ENCODE peak calls at places on chromosomes 6 and 20, in seven cellular contexts. V is activated effector memory CD4-positive, alpha-beta T cell treated with anti-CD3 and anti-CD28 coated beads, Interleukin-2, amount 50 U/mL, for 16 hours; F is T-helper 1 cell; G is epithelial cell of proximal tubule; X is iris pigment epithelial cell; M is AG09309; S is HAP-1. L is an unnamed sample.

GRCh38 chr6:8065519-8065911 is 1.3 kb upstream of the BLOC1S5 start:
- DNase-seq in V (peak; percentile 67), F (no peak), G (no peak), X (no peak), M (no peak), S (no peak), L (no peak)

GRCh38 chr6:16849280-16850210 is 88.3 kb upstream of the ATXN1 start:
- DNase-seq in V (no peak), F (peak; percentile 1), G (no peak), X (peak; percentile 65), M (peak; percentile 66), S (no peak), L (no peak)

GRCh38 chr6:137390264-137390787 is 103.9 kb downstream of the OLIG3 start:
- DNase-seq in V (no peak), F (no peak), G (peak; percentile 43), X (no peak), M (no peak), S (no peak), L (no peak)

GRCh38 chr20:34516874-34517542 is 786 bp downstream of the DYNLRB1 start:
- DNase-seq in V (peak; percentile 78), F (peak; percentile 21), G (no peak), X (peak; percentile 15), M (no peak), S (peak; percentile 53), L (no peak)

GRCh38 chr6:168542301-168542700 is 101.3 kb downstream of the SMOC2 start:
- DNase-seq in V (no peak), F (no peak), G (no peak), X (no peak), M (no peak), S (no peak), L (no peak)

GRCh38 chr6:5634525-5634924 is 372.2 kb downstream of the NRN1 start:
- DNase-seq in V (no peak), F (no peak), G (no peak), X (peak; percentile 33), M (no peak), S (no peak), L (no peak)

GRCh38 chr20:57773059-57773815 is 63.4 kb upstream of the PMEPA1 start:
- DNase-seq in V (peak; percentile 12), F (no peak), G (no peak), X (no peak), M (no peak), S (no peak), L (no peak)

GRCh38 chr6:131950767-131951575 is at the start of gene CCN2:
- DNase-seq in V (no peak), F (no peak), G (peak; percentile 92), X (peak; percentile 100), M (peak; percentile 100), S (peak; percentile 90), L (peak; percentile 77)

GRCh38 chr6:32852018-32852843 is 1.3 kb downstream of the TAP1 start:
- DNase-seq in V (peak; percentile 82), F (no peak), G (no peak), X (peak; percentile 7), M (no peak), S (peak; percentile 35), L (peak; percentile 42)

GRCh38 chr6:90284745-90285481 is 11.7 kb downstream of the BACH2 start:
- DNase-seq in V (no peak), F (no peak), G (no peak), X (peak; percentile 73), M (no peak), S (no peak), L (no peak)

GRCh38 chr6:80605165-80605989 is 498.9 kb downstream of the BCKDHB start:
- DNase-seq in V (no peak), F (no peak), G (no peak), X (peak; percentile 69), M (no peak), S (no peak), L (no peak)

GRCh38 chr6:8743146-8743745 is 307.9 kb upstream of the SLC35B3 start:
- DNase-seq in V (no peak), F (no peak), G (no peak), X (no peak), M (no peak), S (no peak), L (no peak)

GRCh38 chr20:61953789-61954125 is 111.9 kb downstream of the TAF4 start:
- DNase-seq in V (peak; percentile 34), F (no peak), G (no peak), X (no peak), M (no peak), S (peak; percentile 3), L (no peak)

GRCh38 chr6:166629628-166630027 is 2.6 kb upstream of the RPS6KA2 start:
- DNase-seq in V (no peak), F (no peak), G (no peak), X (peak; percentile 55), M (peak; percentile 78), S (no peak), L (no peak)

GRCh38 chr6:90294614-90294988 is 2.0 kb downstream of the BACH2 start:
- DNase-seq in V (peak; percentile 75), F (peak; percentile 43), G (no peak), X (peak; percentile 12), M (no peak), S (no peak), L (no peak)

GRCh38 chr20:57327820-57328219 is 1.8 kb upstream of the SPO11 start:
- DNase-seq in V (no peak), F (no peak), G (no peak), X (no peak), M (no peak), S (no peak), L (no peak)

GRCh38 chr6:1312444-1313363 is 806 bp downstream of the FOXQ1 start:
- DNase-seq in V (no peak), F (no peak), G (no peak), X (peak; percentile 37), M (no peak), S (peak; percentile 15), L (no peak)

GRCh38 chr6:2579241-2579761 is 171.4 kb downstream of the MYLK4 start:
- DNase-seq in V (no peak), F (no peak), G (no peak), X (peak; percentile 57), M (no peak), S (no peak), L (peak; percentile 21)

GRCh38 chr6:32844839-32845372 is 1.1 kb upstream of the PSMB8 start:
- DNase-seq in V (no peak), F (no peak), G (no peak), X (no peak), M (no peak), S (no peak), L (no peak)

GRCh38 chr6:73739097-73739496 is 43.1 kb downstream of the CD109 start:
- DNase-seq in V (no peak), F (no peak), G (peak; percentile 37), X (peak; percentile 71), M (peak; percentile 35), S (peak; percentile 11), L (no peak)

GRCh38 chr6:73969982-73970960 is 274.3 kb downstream of the CD109 start:
- DNase-seq in V (no peak), F (no peak), G (no peak), X (peak; percentile 55), M (peak; percentile 46), S (peak; percentile 25), L (no peak)

GRCh38 chr6:55659304-55659703 is 80.3 kb upstream of the HMGCLL1 start:
- DNase-seq in V (no peak), F (no peak), G (no peak), X (no peak), M (no peak), S (no peak), L (no peak)

GRCh38 chr20:62980970-62981369 is 25.8 kb downstream of the BHLHE23 start:
- DNase-seq in V (peak; percentile 76), F (peak; percentile 51), G (no peak), X (peak; percentile 31), M (no peak), S (peak; percentile 59), L (no peak)

GRCh38 chr20:51636123-51636522 is 93.6 kb upstream of the NFATC2 start:
- DNase-seq in V (peak; percentile 80), F (no peak), G (no peak), X (no peak), M (no peak), S (no peak), L (no peak)

GRCh38 chr6:112037783-112038216 is 16.1 kb upstream of the CCN6 start:
- DNase-seq in V (no peak), F (no peak), G (peak; percentile 83), X (peak; percentile 93), M (peak; percentile 92), S (no peak), L (peak; percentile 54)

GRCh38 chr6:5730586-5731263 is 276.0 kb downstream of the NRN1 start:
- DNase-seq in V (no peak), F (no peak), G (no peak), X (peak; percentile 34), M (peak; percentile 56), S (no peak), L (no peak)

GRCh38 chr6:141041596-141042087 is 1091.1 kb upstream of the GJE1 start:
- DNase-seq in V (peak; percentile 51), F (no peak), G (no peak), X (no peak), M (no peak), S (no peak), L (no peak)

GRCh38 chr6:10355115-10355702 is 59.7 kb downstream of the TFAP2A start:
- DNase-seq in V (no peak), F (no peak), G (peak; percentile 26), X (peak; percentile 14), M (no peak), S (no peak), L (no peak)

GRCh38 chr6:22980446-22980845 is 411.1 kb downstream of the HDGFL1 start:
- DNase-seq in V (no peak), F (no peak), G (no peak), X (peak; percentile 28), M (no peak), S (no peak), L (no peak)

GRCh38 chr6:88785478-88785877 is 177.9 kb downstream of the RNGTT start:
- DNase-seq in V (no peak), F (no peak), G (no peak), X (no peak), M (no peak), S (no peak), L (no peak)

GRCh38 chr6:104431096-104431495 is 428.6 kb downstream of the HACE1 start:
- DNase-seq in V (no peak), F (no peak), G (no peak), X (no peak), M (no peak), S (no peak), L (no peak)

GRCh38 chr6:56334937-56335336 is 87.6 kb upstream of the COL21A1 start:
- DNase-seq in V (no peak), F (no peak), G (no peak), X (peak; percentile 67), M (no peak), S (no peak), L (no peak)

GRCh38 chr6:56624046-56624727 is 18.5 kb downstream of the DST start:
- DNase-seq in V (no peak), F (no peak), G (peak; percentile 53), X (no peak), M (no peak), S (no peak), L (no peak)

GRCh38 chr6:78749326-78749725 is 118.0 kb upstream of the IRAK1BP1 start:
- DNase-seq in V (no peak), F (no peak), G (no peak), X (peak; percentile 65), M (no peak), S (no peak), L (no peak)

GRCh38 chr6:130303436-130303835 is 62.4 kb upstream of the TMEM200A start:
- DNase-seq in V (no peak), F (no peak), G (no peak), X (no peak), M (no peak), S (no peak), L (no peak)

GRCh38 chr20:28562510-28562898 is 2695.0 kb upstream of the DEFB115 start:
- DNase-seq in V (no peak), F (no peak), G (no peak), X (peak; percentile 81), M (no peak), S (no peak), L (no peak)

GRCh38 chr20:40497781-40498691 is 191.0 kb downstream of the MAFB start:
- DNase-seq in V (no peak), F (no peak), G (no peak), X (peak; percentile 34), M (no peak), S (no peak), L (peak; percentile 33)

GRCh38 chr6:111874030-111874425 is 776 bp upstream of the FYN start:
- DNase-seq in V (peak; percentile 85), F (peak; percentile 66), G (no peak), X (peak; percentile 49), M (no peak), S (peak; percentile 46), L (no peak)

L was measured in left ventricle myocardium inferior.